ENCODE peak calls at places on chromosomes 2 and 18, in ten cellular contexts. I is chondrocyte, K is cardiac muscle cell, B is AG04450, W is psoas muscle, D is fibroblast of the aortic adventitia, G is right atrium auricular region, T is hepatocyte, V is foreskin fibroblast, F is astrocyte. X is an unnamed sample.

GRCh38 chr2:234422242-234422641 is 74.6 kb downstream of the ARL4C start:
- DNase-seq in G (no peak), D (peak; percentile 94), B (peak; percentile 76), F (peak; percentile 95), W (no peak), V (peak; percentile 92), T (peak; percentile 76), K (no peak), I (no peak), X (no peak)

GRCh38 chr2:176826356-176826755 is 386.2 kb upstream of the HNRNPA3 start:
- DNase-seq in I (no peak), W (no peak), G (no peak), F (no peak), T (no peak), K (no peak), B (no peak), D (no peak), V (no peak), X (no peak)

GRCh38 chr18:79987566-79987965 is 797 bp downstream of the TXNL4A start:
- DNase-seq in I (no peak), F (no peak), W (no peak), V (no peak), K (no peak), B (no peak), T (no peak), G (no peak), D (peak; percentile 23), X (no peak)

GRCh38 chr2:226760412-226761194 is 39.0 kb downstream of the IRS1 start:
- DNase-seq in V (peak; percentile 95), F (peak; percentile 91), T (no peak), D (peak; percentile 86), K (no peak), G (no peak), B (peak; percentile 88), I (no peak), W (no peak), X (no peak)

GRCh38 chr2:12970861-12971260 is 254.1 kb downstream of the TRIB2 start:
- DNase-seq in F (peak; percentile 91), G (no peak), W (no peak), I (no peak), K (no peak), V (peak; percentile 72), T (no peak), B (peak; percentile 13), D (peak; percentile 31), X (no peak)

GRCh38 chr18:42011053-42011452 is 56.0 kb downstream of the PIK3C3 start:
- DNase-seq in T (no peak), W (no peak), K (no peak), B (no peak), I (no peak), D (no peak), F (no peak), V (no peak), G (no peak), X (no peak)

GRCh38 chr2:119476301-119477117 is 44.9 kb downstream of the TMEM37 start:
- DNase-seq in I (no peak), D (peak; percentile 37), K (peak; percentile 72), B (peak; percentile 10), F (peak; percentile 36), V (peak; percentile 68), G (peak; percentile 64), W (peak; percentile 55), T (peak; percentile 79), X (peak; percentile 49)

GRCh38 chr2:219017166-219017931 is 24.0 kb downstream of the CFAP65 start:
- DNase-seq in D (no peak), W (no peak), K (no peak), I (peak; percentile 82), V (no peak), F (no peak), T (no peak), B (no peak), G (no peak), X (no peak)

DNA sequence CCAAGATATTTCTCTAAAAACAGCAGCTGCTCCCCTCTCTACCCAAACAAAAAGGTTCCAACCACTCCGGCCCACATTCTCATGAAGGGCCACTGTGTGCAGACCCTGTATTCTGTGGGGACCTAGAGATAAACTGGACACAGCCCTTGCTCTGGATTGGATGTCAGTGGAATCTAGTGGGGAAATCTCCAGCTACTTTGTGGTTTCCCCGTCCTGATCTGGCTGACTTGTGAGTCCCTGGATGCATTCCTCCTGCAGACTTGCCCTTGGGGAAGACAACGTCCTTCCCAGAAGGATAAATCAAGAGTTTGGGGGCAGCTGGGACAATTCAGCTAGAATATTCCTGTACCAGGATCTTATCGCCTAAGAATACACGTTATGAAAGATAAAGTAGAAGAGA is 151.1 kb downstream of the FSHR start:
- DNase-seq in B (no peak), W (no peak), F (peak; percentile 25), I (no peak), K (no peak), G (no peak), T (no peak), V (no peak), D (no peak), X (no peak)
- TF ChIP-seq CTCF in B (no peak), W (no peak), F (no peak), I (no peak), K (no peak), G (no peak), T (no peak), V (no peak), D (no peak), X (no peak)

DNA sequence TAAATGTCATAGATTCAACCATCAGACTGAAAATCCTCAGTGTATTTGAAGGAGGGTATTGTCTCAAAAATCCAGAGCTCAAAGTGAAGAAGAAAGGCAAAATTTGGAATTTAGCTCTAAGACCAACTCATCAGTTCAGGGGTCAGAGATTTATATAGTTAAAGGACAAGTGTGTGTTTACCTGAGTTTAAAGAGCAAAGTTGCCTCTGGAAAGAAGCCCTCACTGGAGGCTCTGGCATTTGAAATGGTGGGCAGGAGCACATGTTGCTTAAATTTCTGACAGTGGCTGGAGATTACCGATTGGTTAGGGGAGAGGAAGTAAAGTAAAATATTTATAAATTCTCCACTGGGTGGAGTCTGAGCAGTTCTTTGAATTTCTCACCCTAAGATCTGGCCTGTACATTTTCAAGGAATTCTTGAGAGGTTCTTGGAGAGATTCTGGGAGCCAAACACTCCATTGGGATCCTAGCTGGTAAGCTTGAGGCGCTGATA is at the start of gene KYNU:
- DNase-seq in D (peak; percentile 59), F (no peak), V (peak; percentile 44), T (peak; percentile 16), W (no peak), G (no peak), I (no peak), K (no peak), B (no peak), X (no peak)
- TF ChIP-seq CTCF in D (no peak), F (no peak), V (no peak), T (no peak), W (no peak), G (no peak), I (peak; percentile 39), K (no peak), B (no peak), X (no peak)

GRCh38 chr2:238888781-238889180 is 40.9 kb downstream of the TWIST2 start:
- DNase-seq in V (peak; percentile 73), I (no peak), F (no peak), D (no peak), K (no peak), B (no peak), W (no peak), G (no peak), T (no peak), X (no peak)

GRCh38 chr2:238884812-238885408 is 37.0 kb downstream of the TWIST2 start:
- DNase-seq in W (no peak), V (no peak), B (no peak), I (no peak), T (no peak), D (no peak), K (no peak), F (no peak), G (no peak), X (no peak)

GRCh38 chr2:238884122-238884811 is 36.4 kb downstream of the TWIST2 start:
- DNase-seq in W (no peak), T (no peak), B (no peak), D (no peak), V (no peak), F (no peak), K (no peak), G (no peak), I (no peak), X (no peak)

GRCh38 chr2:238887616-238888015 is 39.7 kb downstream of the TWIST2 start:
- DNase-seq in V (no peak), K (no peak), G (no peak), T (no peak), B (no peak), W (no peak), F (no peak), D (no peak), I (no peak), X (no peak)

DNA sequence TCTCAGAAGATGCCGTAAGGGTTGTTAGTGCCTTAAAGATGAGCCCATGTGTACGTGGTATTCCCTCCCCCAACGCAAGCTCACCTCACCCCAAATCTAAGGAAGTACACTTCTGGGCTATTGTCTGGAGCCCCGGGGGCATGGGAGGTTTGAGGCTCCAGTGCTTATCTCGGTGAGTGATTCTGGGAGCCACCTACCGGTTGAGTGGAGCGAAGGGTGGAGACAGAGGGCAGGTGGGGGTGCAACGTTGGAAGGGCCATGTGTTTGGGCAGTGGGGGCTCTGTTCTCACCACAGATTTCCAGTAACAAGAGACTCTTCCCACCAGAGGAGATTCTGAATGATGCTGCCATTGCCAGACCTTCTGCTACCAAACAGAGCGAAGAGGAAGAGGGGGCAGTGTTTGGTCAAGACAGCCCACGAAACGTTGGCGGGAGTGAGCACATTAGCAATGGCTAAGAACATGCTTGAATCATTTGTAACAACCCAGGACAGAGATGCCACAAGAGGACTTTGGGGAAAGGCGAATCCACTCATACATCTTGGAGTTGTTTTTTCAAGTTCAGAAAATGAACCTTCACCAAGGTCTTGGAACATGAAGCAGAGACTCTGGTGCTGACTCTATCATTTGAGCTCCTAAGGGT is 38.7 kb downstream of the TWIST2 start:
- DNase-seq in T (no peak), B (no peak), K (no peak), G (no peak), W (no peak), V (peak; percentile 74), F (no peak), I (peak; percentile 20), D (no peak), X (no peak)
- TF ChIP-seq CTCF in T (no peak), B (no peak), K (no peak), G (no peak), W (no peak), V (peak; percentile 46), F (no peak), I (no peak), D (no peak), X (no peak)

GRCh38 chr18:77119101-77119850 is 13.3 kb downstream of the MBP start:
- DNase-seq in W (no peak), K (no peak), F (no peak), T (no peak), B (no peak), V (no peak), D (no peak), G (no peak), I (peak; percentile 79), X (no peak)

GRCh38 chr18:77127769-77128671 is 4.6 kb downstream of the MBP start:
- DNase-seq in I (no peak), V (peak; percentile 91), K (no peak), D (peak; percentile 97), G (no peak), T (peak; percentile 59), W (peak; percentile 53), F (peak; percentile 96), B (peak; percentile 70), X (no peak)

GRCh38 chr18:77119851-77120491 is 12.6 kb downstream of the MBP start:
- DNase-seq in T (no peak), I (peak; percentile 61), V (no peak), W (no peak), F (no peak), D (no peak), B (no peak), K (no peak), G (no peak), X (no peak)

GRCh38 chr18:77124452-77124922 is 8.1 kb downstream of the MBP start:
- DNase-seq in V (peak; percentile 25), G (no peak), D (no peak), T (no peak), B (no peak), I (no peak), F (no peak), K (no peak), W (no peak), X (no peak)

GRCh38 chr18:77123313-77124231 is 9.0 kb downstream of the MBP start:
- DNase-seq in B (no peak), D (no peak), W (no peak), V (no peak), T (no peak), K (no peak), F (no peak), I (no peak), G (no peak), X (no peak)
- TF ChIP-seq CTCF in B (no peak), D (no peak), W (no peak), V (no peak), T (no peak), K (no peak), F (no peak), I (no peak), G (no peak), X (no peak)